ENCODE peak calls at places on chromosomes 7 and 10, in nine cellular contexts. Z is OCI-LY7, V is fibroblast of mammary gland, O is WERI-Rb-1, J is sigmoid colon, P is heart right ventricle, A is body of pancreas, D is A549, F is Panc1. B is an unnamed sample.

GRCh38 chr7:26633557-26633956 is 230.8 kb downstream of the SKAP2 start:
- DNase-seq in O (no peak), A (no peak), P (no peak), Z (no peak), J (no peak), V (no peak), F (no peak), D (no peak), B (no peak)

GRCh38 chr7:111475959-111476358 is 86.3 kb downstream of the IMMP2L start:
- DNase-seq in V (no peak), Z (no peak), A (no peak), D (no peak), F (no peak), P (no peak), O (no peak), J (no peak), B (no peak)

GRCh38 chr10:65719790-65720189 is 1206.0 kb upstream of the LRRTM3 start:
- DNase-seq in J (no peak), P (no peak), D (no peak), A (no peak), O (no peak), V (no peak), Z (no peak), F (no peak), B (no peak)

GRCh38 chr10:58967551-58968418 is 208.7 kb upstream of the PHYHIPL start:
- DNase-seq in A (peak), D (peak), J (no peak), V (no peak), O (peak), Z (no peak), P (peak), F (no peak), B (no peak)

GRCh38 chr10:110376021-110376773 is 71.5 kb upstream of the SMNDC1 start:
- DNase-seq in Z (no peak), O (no peak), P (peak), D (no peak), J (no peak), V (no peak), F (no peak), A (no peak), B (no peak)

GRCh38 chr7:75892634-75893272 is 13.9 kb downstream of the RHBDD2 start:
- DNase-seq in D (no peak), A (no peak), V (peak), P (peak), F (no peak), Z (no peak), O (no peak), J (peak), B (peak)

GRCh38 chr10:12628153-12628552 is 278.8 kb downstream of the CAMK1D start:
- DNase-seq in V (no peak), D (no peak), J (no peak), P (no peak), F (no peak), A (no peak), O (no peak), Z (no peak), B (no peak)

GRCh38 chr10:121137533-121137932 is 286.4 kb downstream of the WDR11 start:
- DNase-seq in O (no peak), J (no peak), A (no peak), Z (no peak), D (no peak), V (no peak), F (no peak), P (no peak), B (no peak)

GRCh38 chr7:32661929-32662328 is 166.6 kb downstream of the AVL9 start:
- DNase-seq in V (no peak), J (no peak), O (no peak), A (no peak), P (no peak), Z (no peak), D (no peak), F (no peak), B (no peak)

GRCh38 chr10:51950371-51950995 is 251.1 kb upstream of the CSTF2T start:
- DNase-seq in O (no peak), J (no peak), V (no peak), F (no peak), A (no peak), Z (no peak), P (no peak), D (no peak), B (peak)

GRCh38 chr10:67676208-67676825 is 19.7 kb downstream of the CTNNA3 start:
- DNase-seq in O (no peak), F (no peak), J (no peak), D (no peak), V (no peak), A (no peak), P (no peak), Z (no peak), B (no peak)

GRCh38 chr7:3955751-3956696 is 655.0 kb downstream of the SDK1 start:
- DNase-seq in J (no peak), P (no peak), V (no peak), A (no peak), F (no peak), Z (no peak), D (peak), O (no peak), B (no peak)

GRCh38 chr7:140625908-140626868 is 14.4 kb downstream of the DENND2A start:
- DNase-seq in J (peak), Z (no peak), F (no peak), A (peak), P (peak), D (peak), O (no peak), V (peak), B (peak)

GRCh38 chr7:30923774-30924413 is 12.2 kb downstream of the AQP1 start:
- DNase-seq in D (no peak), O (peak), J (peak), V (no peak), Z (no peak), F (no peak), A (no peak), P (peak), B (no peak)

GRCh38 chr7:16980539-16980938 is 98.8 kb upstream of the AGR3 start:
- DNase-seq in A (no peak), O (no peak), J (no peak), P (no peak), Z (no peak), F (no peak), V (no peak), D (no peak), B (no peak)

GRCh38 chr10:43781480-43782361 is 133.0 kb upstream of the ZNF32 start:
- DNase-seq in F (no peak), J (no peak), P (no peak), V (no peak), A (peak), D (no peak), Z (no peak), O (no peak), B (no peak)

GRCh38 chr7:76273503-76273902 is 29.0 kb upstream of the HSPB1 start:
- DNase-seq in A (no peak), Z (no peak), O (no peak), P (no peak), D (no peak), F (no peak), J (no peak), V (no peak), B (no peak)

GRCh38 chr10:28841625-28842024 is 164.3 kb downstream of the BAMBI start:
- DNase-seq in A (no peak), F (no peak), J (no peak), P (no peak), Z (no peak), D (no peak), V (peak), O (no peak), B (peak)

GRCh38 chr10:118832242-118832651 is 77.5 kb upstream of the CACUL1 start:
- DNase-seq in D (no peak), V (no peak), J (peak), O (no peak), F (no peak), A (no peak), Z (no peak), P (peak), B (peak)

GRCh38 chr10:25639646-25640045 is 294.4 kb upstream of the MYO3A start:
- DNase-seq in P (no peak), Z (no peak), D (no peak), A (no peak), O (no peak), V (no peak), J (no peak), F (no peak), B (no peak)

GRCh38 chr10:102421645-102422585 is 1.3 kb downstream of the FBXL15 start:
- DNase-seq in A (peak), F (no peak), J (peak), O (no peak), V (no peak), Z (peak), D (no peak), P (no peak), B (no peak)

DNA sequence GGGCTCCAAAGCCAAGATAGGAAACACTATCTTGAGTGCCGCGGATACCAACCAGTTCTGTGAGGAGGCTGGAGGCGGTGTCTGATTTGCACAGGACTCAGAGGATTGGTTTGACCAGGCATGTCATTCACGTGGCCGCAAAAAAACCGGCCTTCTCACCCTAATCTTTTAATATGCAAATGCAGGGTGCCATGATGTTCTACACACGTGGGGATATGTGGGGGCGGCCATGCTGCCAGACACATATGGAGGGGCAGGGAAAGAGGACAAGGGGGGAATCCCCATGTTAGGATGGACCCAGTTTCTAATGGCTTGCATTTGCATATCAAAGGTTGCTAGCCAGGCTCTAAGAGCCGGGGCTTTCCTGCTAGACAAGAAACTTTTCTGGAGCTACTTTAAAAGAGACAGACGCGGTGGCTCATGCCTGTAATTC is 88.8 kb upstream of the C7orf33 start:
- DNase-seq in D (no peak), V (no peak), F (no peak), J (no peak), O (no peak), A (no peak), P (no peak), Z (no peak), B (no peak)
- H3K4me3 ChIP-seq in D (no peak), V (no peak), F (no peak), J (no peak), O (no peak), A (no peak), P (no peak), Z (no peak), B (no peak)

DNA sequence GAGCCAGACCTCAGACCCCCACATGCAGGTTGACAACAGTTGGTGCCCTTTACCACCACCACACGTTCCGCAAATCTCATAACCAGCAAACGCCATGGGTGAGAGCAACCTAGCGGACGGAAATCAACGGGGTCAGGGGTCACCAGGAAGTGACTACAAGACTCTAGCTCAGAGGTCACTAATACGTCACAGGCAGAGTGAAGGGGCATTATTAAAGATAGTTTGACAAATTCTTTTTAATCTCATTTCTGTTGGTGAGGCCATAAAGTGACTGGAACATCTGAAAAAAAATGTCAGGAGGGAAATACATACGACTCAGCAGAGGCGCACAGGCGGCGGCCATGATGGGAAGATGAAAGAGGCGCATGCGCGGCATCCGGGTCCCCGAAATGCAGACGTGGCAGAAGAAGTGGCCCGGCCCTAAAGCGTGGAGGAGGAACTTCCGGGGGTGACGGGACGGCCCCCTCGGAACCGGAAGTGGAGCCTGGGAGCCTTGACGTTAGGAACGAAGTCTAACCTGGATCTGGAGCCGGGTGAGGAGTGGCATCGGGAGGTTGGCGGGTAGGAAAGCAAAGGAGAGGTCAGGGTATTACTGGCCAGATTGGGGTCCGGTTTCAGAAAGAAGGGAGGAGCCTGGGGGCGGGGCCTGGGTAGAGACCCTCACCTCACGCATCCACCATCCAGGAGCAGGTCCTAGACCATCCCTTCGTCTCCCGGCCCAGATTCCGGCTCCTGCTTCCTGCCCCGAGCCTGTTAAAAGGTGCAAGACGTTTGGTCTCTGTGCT is at the start of gene SEC24C:
- DNase-seq in A (peak), Z (peak), O (peak), J (peak), F (peak), V (peak), P (peak), D (peak), B (peak)
- TF ChIP-seq CTCF in A (no peak), Z (peak), O (no peak), J (no peak), F (no peak), V (no peak), P (no peak), D (no peak), B (no peak)

GRCh38 chr10:133396035-133396624 is 2.2 kb downstream of the MTG1 start:
- DNase-seq in O (no peak), A (no peak), Z (no peak), D (no peak), J (peak), V (no peak), P (no peak), F (no peak), B (no peak)

GRCh38 chr10:133394801-133395221 is 854 bp downstream of the MTG1 start:
- DNase-seq in D (no peak), V (no peak), F (no peak), A (no peak), J (peak), P (no peak), O (peak), Z (no peak), B (no peak)

GRCh38 chr10:133400624-133401424 is 6.9 kb downstream of the MTG1 start:
- DNase-seq in Z (no peak), V (no peak), O (no peak), F (no peak), P (no peak), J (peak), A (no peak), D (no peak), B (no peak)

GRCh38 chr10:133399123-133399601 is 5.2 kb downstream of the MTG1 start:
- DNase-seq in Z (no peak), F (no peak), O (no peak), D (no peak), P (no peak), V (no peak), J (peak), A (no peak), B (no peak)

DNA sequence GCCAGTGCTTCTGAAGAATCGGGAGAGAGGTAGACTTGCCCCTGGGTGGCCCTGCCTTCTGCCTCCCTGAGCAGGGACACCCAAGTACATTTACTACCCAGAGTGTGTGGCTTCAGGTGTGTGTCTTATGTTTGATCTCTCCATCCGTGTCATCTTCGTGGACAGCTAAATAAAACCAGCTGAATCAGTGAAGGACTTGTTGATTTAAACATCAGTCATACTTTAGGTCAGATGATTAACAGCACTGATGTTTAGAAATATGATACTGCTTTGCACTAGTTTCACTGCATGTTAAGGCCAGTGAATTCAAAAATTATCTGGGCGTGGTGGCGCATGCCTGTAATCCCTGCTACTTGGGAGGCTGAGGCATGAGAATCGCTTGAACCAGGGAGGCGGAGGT is 4.0 kb downstream of the MTG1 start:
- DNase-seq in V (peak), F (no peak), D (no peak), A (no peak), Z (no peak), J (no peak), P (no peak), O (no peak), B (no peak)
- H3K4me3 ChIP-seq in V (no peak), F (no peak), D (no peak), A (no peak), Z (no peak), J (no peak), P (no peak), O (no peak), B (no peak)

GRCh38 chr7:123211545-123211944 is 11.8 kb upstream of the SLC13A1 start:
- DNase-seq in O (no peak), A (no peak), J (no peak), D (no peak), Z (no peak), P (no peak), V (no peak), F (no peak), B (no peak)

GRCh38 chr7:123210986-123211385 is 11.2 kb upstream of the SLC13A1 start:
- DNase-seq in A (no peak), O (no peak), J (no peak), F (no peak), V (no peak), P (no peak), Z (no peak), D (no peak), B (no peak)

GRCh38 chr7:123204206-123204835 is 4.6 kb upstream of the SLC13A1 start:
- DNase-seq in V (no peak), Z (no peak), J (no peak), O (no peak), D (no peak), F (no peak), P (no peak), A (no peak), B (no peak)

GRCh38 chr7:123209786-123210185 is 10.0 kb upstream of the SLC13A1 start:
- DNase-seq in J (no peak), A (peak), Z (no peak), O (no peak), F (no peak), D (no peak), V (no peak), P (no peak), B (no peak)

DNA sequence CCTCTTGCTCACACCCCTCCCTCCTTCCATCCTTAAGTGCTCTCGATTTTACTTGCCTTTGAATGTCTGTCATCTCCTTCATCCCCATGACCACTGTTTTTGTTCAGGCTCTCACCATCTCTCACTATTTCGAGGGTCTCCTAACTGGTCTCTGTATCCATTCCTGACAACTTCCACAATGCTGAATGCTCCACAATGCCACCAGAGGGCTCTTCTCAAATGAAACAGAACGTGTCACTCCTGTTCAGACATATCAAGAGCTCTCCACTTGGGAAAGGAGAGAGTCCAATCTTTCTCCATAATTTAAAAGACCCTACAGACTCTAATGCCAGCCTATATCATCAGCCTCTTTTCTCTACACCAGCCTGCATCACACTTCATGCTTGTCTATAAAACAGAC is 9.0 kb upstream of the SLC13A1 start:
- DNase-seq in A (no peak), F (no peak), V (peak), O (peak), D (no peak), Z (peak), J (no peak), P (no peak), B (no peak)
- TF ChIP-seq CTCF in A (peak), F (peak), V (peak), O (peak), D (no peak), Z (peak), J (no peak), P (no peak), B (peak)

DNA sequence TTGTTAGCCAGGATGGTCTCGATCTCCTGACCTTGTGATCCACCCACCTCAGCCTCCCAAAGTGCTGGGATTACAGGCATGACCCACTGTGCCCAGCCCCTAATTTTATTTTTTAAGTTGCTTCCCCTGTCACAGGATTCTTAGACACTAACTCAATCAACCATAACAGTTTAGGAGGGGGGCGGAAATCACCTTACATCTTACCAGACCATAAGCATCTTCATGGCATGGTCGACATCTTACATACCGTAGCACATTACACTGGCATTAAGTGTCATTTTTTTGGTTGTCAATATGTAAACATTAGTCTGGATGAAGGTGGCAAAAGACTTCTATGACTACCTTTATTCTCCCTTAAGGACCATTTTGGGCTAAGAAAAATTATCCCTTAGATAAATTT is 95.6 kb downstream of the TRIM24 start:
- DNase-seq in F (no peak), A (no peak), O (no peak), Z (no peak), J (no peak), D (no peak), P (no peak), V (no peak), B (no peak)
- H3K4me3 ChIP-seq in F (no peak), A (no peak), O (no peak), Z (no peak), J (no peak), D (no peak), P (no peak), V (no peak), B (no peak)